ENCODE peak calls at places on chromosomes 4 and X, in six cellular contexts. M is GM03348; Y is NCI-H2029 treated with DMSO at 0.1 percent for 48 hours; C is left cardiac atrium; N is hepatocyte; A is CD8-positive, alpha-beta memory T cell. F is an unnamed sample.

GRCh38 chrX:28158019-28158777 is 176.9 kb upstream of the DCAF8L1 start:
- DNase-seq in N (no peak), C (no peak), A (no peak), Y (no peak), M (no peak), F (no peak)

GRCh38 chrX:30643313-30643821 is 9.9 kb upstream of the GK start:
- DNase-seq in A (no peak), N (no peak), Y (no peak), M (peak), C (no peak), F (no peak)

GRCh38 chrX:74421181-74422028 is at the start of gene SLC16A2:
- DNase-seq in A (peak), M (peak), N (peak), C (peak), Y (no peak), F (peak)

GRCh38 chr4:154164931-154165839 is 326.4 kb downstream of the DCHS2 start:
- DNase-seq in C (peak), A (no peak), Y (no peak), N (peak), M (peak), F (no peak)

GRCh38 chrX:15598031-15598430 is 2.7 kb downstream of the ACE2 start:
- DNase-seq in N (no peak), A (no peak), C (no peak), M (no peak), Y (no peak), F (no peak)

GRCh38 chrX:136147320-136147901 is at the start of gene FHL1:
- DNase-seq in C (peak), M (peak), A (peak), Y (no peak), N (peak), F (peak)

GRCh38 chr4:36414248-36414647 is 132.8 kb downstream of the DTHD1 start:
- DNase-seq in M (no peak), A (no peak), N (peak), C (no peak), Y (no peak), F (no peak)

GRCh38 chr4:173448557-173448918 is 49.6 kb upstream of the SCRG1 start:
- DNase-seq in C (no peak), M (peak), N (no peak), Y (peak), A (no peak), F (no peak)

GRCh38 chrX:21974011-21974385 is 33.5 kb downstream of the SMS start:
- DNase-seq in A (peak), M (no peak), C (no peak), N (peak), Y (no peak), F (no peak)

GRCh38 chr4:25628441-25628840 is 27.2 kb upstream of the SLC34A2 start:
- DNase-seq in M (no peak), A (no peak), Y (no peak), N (no peak), C (no peak), F (peak)

GRCh38 chrX:40947276-40947675 is 138.0 kb upstream of the USP9X start:
- DNase-seq in N (peak), A (no peak), Y (no peak), C (no peak), M (peak), F (no peak)

GRCh38 chr4:42655921-42656735 is 777 bp downstream of the ATP8A1 start:
- DNase-seq in C (peak), M (peak), N (peak), A (peak), Y (peak), F (peak)

F was measured in sigmoid colon.